ENCODE peak calls at places on chromosomes 16 and 17, in nine cellular contexts. One of them, this sample, is unnamed.

GRCh38 chr16:88309905-88310259 is 72.9 kb upstream of the ZNF469 start:
- DNase-seq in ascending aorta: no peak
- DNase-seq in IMR-90: no peak
- DNase-seq in sigmoid colon: no peak
- DNase-seq in fibroblast of pulmonary artery: no peak
- DNase-seq in astrocyte of the spinal cord: no peak
- DNase-seq in PC-3: peak; percentile 13
- DNase-seq in cardiac fibroblast: no peak
- DNase-seq in dorsolateral prefrontal cortex: no peak
- DNase-seq in this sample: no peak

GRCh38 chr16:54746596-54746995 is 184.1 kb upstream of the IRX5 start:
- DNase-seq in PC-3: no peak
- DNase-seq in IMR-90: no peak
- DNase-seq in fibroblast of pulmonary artery: no peak
- DNase-seq in ascending aorta: no peak
- DNase-seq in dorsolateral prefrontal cortex: no peak
- DNase-seq in sigmoid colon: no peak
- DNase-seq in cardiac fibroblast: no peak
- DNase-seq in astrocyte of the spinal cord: no peak
- DNase-seq in this sample: no peak

GRCh38 chr16:83040174-83040573 is 413.4 kb downstream of the CDH13 start:
- DNase-seq in sigmoid colon: no peak
- DNase-seq in cardiac fibroblast: peak; percentile 62
- DNase-seq in ascending aorta: no peak
- DNase-seq in astrocyte of the spinal cord: peak; percentile 61
- DNase-seq in fibroblast of pulmonary artery: peak; percentile 28
- DNase-seq in dorsolateral prefrontal cortex: no peak
- DNase-seq in PC-3: no peak
- DNase-seq in IMR-90: peak; percentile 81
- DNase-seq in this sample: peak; percentile 17

GRCh38 chr16:23155445-23156049 is 6.3 kb upstream of the USP31 start:
- DNase-seq in fibroblast of pulmonary artery: peak; percentile 29
- DNase-seq in PC-3: peak; percentile 37
- DNase-seq in ascending aorta: no peak
- DNase-seq in cardiac fibroblast: peak; percentile 28
- DNase-seq in dorsolateral prefrontal cortex: no peak
- DNase-seq in IMR-90: no peak
- DNase-seq in astrocyte of the spinal cord: no peak
- DNase-seq in sigmoid colon: no peak
- DNase-seq in this sample: peak; percentile 10

GRCh38 chr17:46879101-46879500 is 27.7 kb downstream of the WNT9B start:
- DNase-seq in ascending aorta: no peak
- DNase-seq in astrocyte of the spinal cord: no peak
- DNase-seq in sigmoid colon: no peak
- DNase-seq in fibroblast of pulmonary artery: no peak
- DNase-seq in cardiac fibroblast: no peak
- DNase-seq in PC-3: no peak
- DNase-seq in dorsolateral prefrontal cortex: no peak
- DNase-seq in IMR-90: no peak
- DNase-seq in this sample: no peak

GRCh38 chr16:89298826-89299225 is 81.3 kb downstream of the ZNF778 start:
- DNase-seq in PC-3: no peak
- DNase-seq in ascending aorta: no peak
- DNase-seq in cardiac fibroblast: no peak
- DNase-seq in IMR-90: no peak
- DNase-seq in sigmoid colon: no peak
- DNase-seq in fibroblast of pulmonary artery: no peak
- DNase-seq in dorsolateral prefrontal cortex: no peak
- DNase-seq in astrocyte of the spinal cord: no peak
- DNase-seq in this sample: no peak

GRCh38 chr17:28763804-28764266 is 20.0 kb downstream of the TRAF4 start:
- DNase-seq in PC-3: peak; percentile 85
- DNase-seq in sigmoid colon: peak; percentile 88
- DNase-seq in ascending aorta: peak; percentile 91
- DNase-seq in astrocyte of the spinal cord: peak; percentile 82
- DNase-seq in fibroblast of pulmonary artery: peak; percentile 85
- DNase-seq in cardiac fibroblast: peak; percentile 88
- DNase-seq in IMR-90: peak; percentile 74
- DNase-seq in dorsolateral prefrontal cortex: peak; percentile 71
- DNase-seq in this sample: peak; percentile 79

GRCh38 chr16:11407047-11407982 is 62.1 kb downstream of the RMI2 start:
- DNase-seq in sigmoid colon: peak; percentile 82
- DNase-seq in fibroblast of pulmonary artery: peak; percentile 85
- DNase-seq in cardiac fibroblast: peak; percentile 84
- DNase-seq in astrocyte of the spinal cord: peak; percentile 71
- DNase-seq in PC-3: peak; percentile 72
- DNase-seq in IMR-90: peak; percentile 77
- DNase-seq in dorsolateral prefrontal cortex: no peak
- DNase-seq in ascending aorta: peak; percentile 91
- DNase-seq in this sample: peak; percentile 67

GRCh38 chr17:49690256-49690655 is 12.4 kb upstream of the SPOP start:
- DNase-seq in cardiac fibroblast: no peak
- DNase-seq in fibroblast of pulmonary artery: no peak
- DNase-seq in IMR-90: no peak
- DNase-seq in astrocyte of the spinal cord: no peak
- DNase-seq in dorsolateral prefrontal cortex: no peak
- DNase-seq in ascending aorta: peak; percentile 56
- DNase-seq in PC-3: no peak
- DNase-seq in sigmoid colon: no peak
- DNase-seq in this sample: no peak

GRCh38 chr17:44585315-44585714 is 28.0 kb downstream of the FZD2 start:
- DNase-seq in cardiac fibroblast: no peak
- DNase-seq in astrocyte of the spinal cord: no peak
- DNase-seq in ascending aorta: no peak
- DNase-seq in fibroblast of pulmonary artery: no peak
- DNase-seq in PC-3: no peak
- DNase-seq in sigmoid colon: no peak
- DNase-seq in dorsolateral prefrontal cortex: no peak
- DNase-seq in IMR-90: no peak
- DNase-seq in this sample: no peak

GRCh38 chr17:44587339-44587738 is 30.1 kb downstream of the FZD2 start:
- DNase-seq in sigmoid colon: no peak
- DNase-seq in astrocyte of the spinal cord: peak; percentile 86
- DNase-seq in dorsolateral prefrontal cortex: no peak
- DNase-seq in IMR-90: peak; percentile 91
- DNase-seq in fibroblast of pulmonary artery: peak; percentile 93
- DNase-seq in cardiac fibroblast: peak; percentile 92
- DNase-seq in ascending aorta: peak; percentile 90
- DNase-seq in PC-3: peak; percentile 91
- DNase-seq in this sample: peak; percentile 94

GRCh38 chr17:44584498-44584897 is 27.2 kb downstream of the FZD2 start:
- DNase-seq in cardiac fibroblast: no peak
- DNase-seq in astrocyte of the spinal cord: no peak
- DNase-seq in ascending aorta: peak; percentile 88
- DNase-seq in fibroblast of pulmonary artery: no peak
- DNase-seq in dorsolateral prefrontal cortex: no peak
- DNase-seq in PC-3: no peak
- DNase-seq in sigmoid colon: no peak
- DNase-seq in IMR-90: no peak
- DNase-seq in this sample: no peak

GRCh38 chr17:44578947-44579346 is 21.7 kb downstream of the FZD2 start:
- DNase-seq in cardiac fibroblast: no peak
- DNase-seq in astrocyte of the spinal cord: no peak
- DNase-seq in ascending aorta: no peak
- DNase-seq in IMR-90: no peak
- DNase-seq in dorsolateral prefrontal cortex: no peak
- DNase-seq in PC-3: no peak
- DNase-seq in fibroblast of pulmonary artery: no peak
- DNase-seq in sigmoid colon: no peak
- DNase-seq in this sample: no peak

GRCh38 chr17:44581868-44582267 is 24.6 kb downstream of the FZD2 start:
- DNase-seq in astrocyte of the spinal cord: no peak
- DNase-seq in cardiac fibroblast: peak; percentile 32
- DNase-seq in dorsolateral prefrontal cortex: no peak
- DNase-seq in PC-3: peak; percentile 60
- DNase-seq in fibroblast of pulmonary artery: no peak
- DNase-seq in IMR-90: no peak
- DNase-seq in sigmoid colon: no peak
- DNase-seq in ascending aorta: no peak
- DNase-seq in this sample: no peak
- TF ChIP-seq CTCF in astrocyte of the spinal cord: peak; percentile 38
- TF ChIP-seq CTCF in cardiac fibroblast: peak; percentile 33
- TF ChIP-seq CTCF in dorsolateral prefrontal cortex: no peak
- TF ChIP-seq CTCF in PC-3: peak; percentile 61
- TF ChIP-seq CTCF in fibroblast of pulmonary artery: peak; percentile 31
- TF ChIP-seq CTCF in IMR-90: peak; percentile 41
- TF ChIP-seq CTCF in sigmoid colon: no peak
- TF ChIP-seq CTCF in ascending aorta: no peak
- TF ChIP-seq CTCF in this sample: peak; percentile 32

DNA sequence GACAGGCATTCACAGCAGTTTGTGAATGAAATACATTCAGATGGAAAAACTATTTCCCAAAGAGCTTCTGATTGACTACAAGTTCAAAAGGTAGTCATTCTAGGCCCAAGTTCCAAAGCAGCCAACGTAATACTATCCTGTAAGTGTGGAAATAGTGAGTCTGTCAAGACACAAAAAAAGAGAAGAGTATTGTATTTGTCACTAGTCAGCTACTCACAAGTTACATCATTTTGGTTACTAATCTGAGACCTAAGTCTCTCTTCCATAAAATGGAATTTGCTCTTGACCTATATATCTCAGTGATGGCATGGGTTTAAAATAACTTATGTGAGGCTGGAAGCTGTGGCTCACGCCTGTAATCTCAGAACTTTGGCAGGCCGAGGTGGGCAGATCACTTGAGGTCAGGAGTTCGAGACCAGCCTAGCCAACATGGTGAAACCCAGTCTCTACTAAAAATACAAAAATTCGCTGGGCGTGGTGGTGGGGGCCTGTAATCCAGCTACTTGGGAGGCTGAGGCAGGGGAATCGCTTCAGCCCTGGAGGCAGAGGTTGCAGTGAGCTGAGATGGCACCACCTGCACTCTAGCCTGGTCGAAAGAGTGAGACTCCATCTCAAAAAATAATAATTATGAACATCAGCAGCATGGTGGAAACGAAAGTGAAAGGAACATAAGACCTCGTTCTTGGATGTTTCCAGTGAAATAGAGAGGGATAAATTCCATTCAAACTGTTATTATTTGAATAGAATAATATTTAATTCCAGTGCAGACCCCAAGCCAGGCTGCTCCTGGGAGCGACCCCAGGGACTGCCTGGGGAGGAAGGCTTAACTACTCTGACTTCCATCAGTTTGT is 2.9 kb downstream of the CMC2 start:
- DNase-seq in IMR-90: peak; percentile 47
- DNase-seq in cardiac fibroblast: peak; percentile 71
- DNase-seq in fibroblast of pulmonary artery: peak; percentile 42
- DNase-seq in sigmoid colon: no peak
- DNase-seq in PC-3: no peak
- DNase-seq in ascending aorta: no peak
- DNase-seq in astrocyte of the spinal cord: no peak
- DNase-seq in dorsolateral prefrontal cortex: no peak
- DNase-seq in this sample: peak; percentile 33
- H3K4me3 ChIP-seq in IMR-90: peak overlapping the region; percentile 13
- H3K4me3 ChIP-seq in cardiac fibroblast: no peak overlapping the region
- H3K4me3 ChIP-seq in fibroblast of pulmonary artery: peak overlapping the region; percentile 24
- H3K4me3 ChIP-seq in sigmoid colon: peak overlapping the region; percentile 24
- H3K4me3 ChIP-seq in PC-3: peak overlapping the region; percentile 99
- H3K4me3 ChIP-seq in ascending aorta: peak overlapping the region; percentile 26
- H3K4me3 ChIP-seq in astrocyte of the spinal cord: no peak overlapping the region
- H3K4me3 ChIP-seq in dorsolateral prefrontal cortex: peak overlapping the region; percentile 99
- H3K4me3 ChIP-seq in this sample: peak overlapping the region; percentile 35

DNA sequence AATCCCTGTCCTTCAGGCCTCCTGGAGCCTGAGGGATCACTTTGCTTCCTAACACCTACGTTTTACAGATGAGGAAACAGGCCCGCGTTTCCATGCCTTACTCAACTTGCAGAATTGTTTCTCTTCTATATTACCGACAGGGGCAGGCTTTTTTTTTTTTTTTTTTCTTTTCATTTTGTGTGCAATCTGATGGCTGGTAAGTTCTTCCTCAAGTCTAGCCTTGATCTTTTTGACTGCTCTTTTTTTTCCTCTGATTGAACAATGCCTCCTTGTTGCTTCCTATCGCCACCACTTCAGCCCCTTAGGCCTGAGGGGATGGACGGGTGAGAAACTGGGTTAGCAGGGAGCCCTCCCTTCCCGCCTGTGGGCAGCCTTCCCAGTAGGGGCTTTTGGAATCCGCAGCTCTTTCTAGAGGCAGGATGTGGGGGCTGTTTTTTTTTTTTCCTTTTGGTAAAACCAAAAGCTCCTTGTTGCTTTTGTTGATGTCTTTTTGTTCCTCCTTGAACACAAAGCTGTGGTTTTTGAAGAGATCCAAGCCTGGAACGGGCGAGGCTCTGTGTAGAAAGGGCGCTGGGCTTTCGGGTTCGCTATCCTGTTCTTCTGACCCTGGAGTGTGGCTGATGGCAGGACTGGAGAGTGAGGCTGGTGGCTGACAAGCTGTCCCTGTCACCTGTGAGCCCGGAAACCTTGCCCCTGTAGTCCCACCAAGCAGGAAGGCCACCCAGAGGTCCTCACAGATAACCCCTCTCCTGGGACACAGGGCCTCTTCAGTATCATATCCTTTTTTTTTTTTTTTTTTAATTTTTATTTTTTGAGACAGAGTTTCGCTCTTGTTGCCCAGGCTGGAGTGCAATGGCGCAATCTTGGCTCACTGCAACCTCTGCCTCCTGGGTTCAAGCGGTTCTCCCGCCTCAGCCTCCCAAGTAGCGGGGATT is 14.0 kb downstream of the LASP1 start:
- DNase-seq in PC-3: no peak
- DNase-seq in astrocyte of the spinal cord: peak; percentile 46
- DNase-seq in IMR-90: no peak
- DNase-seq in sigmoid colon: no peak
- DNase-seq in cardiac fibroblast: peak; percentile 54
- DNase-seq in dorsolateral prefrontal cortex: no peak
- DNase-seq in ascending aorta: no peak
- DNase-seq in fibroblast of pulmonary artery: peak; percentile 46
- DNase-seq in this sample: no peak
- TF ChIP-seq CTCF in PC-3: no peak
- TF ChIP-seq CTCF in astrocyte of the spinal cord: peak; percentile 13
- TF ChIP-seq CTCF in IMR-90: no peak
- TF ChIP-seq CTCF in sigmoid colon: no peak
- TF ChIP-seq CTCF in cardiac fibroblast: peak; percentile 21
- TF ChIP-seq CTCF in dorsolateral prefrontal cortex: peak; percentile 16
- TF ChIP-seq CTCF in ascending aorta: no peak
- TF ChIP-seq CTCF in fibroblast of pulmonary artery: peak; percentile 11
- TF ChIP-seq CTCF in this sample: peak; percentile 8

DNA sequence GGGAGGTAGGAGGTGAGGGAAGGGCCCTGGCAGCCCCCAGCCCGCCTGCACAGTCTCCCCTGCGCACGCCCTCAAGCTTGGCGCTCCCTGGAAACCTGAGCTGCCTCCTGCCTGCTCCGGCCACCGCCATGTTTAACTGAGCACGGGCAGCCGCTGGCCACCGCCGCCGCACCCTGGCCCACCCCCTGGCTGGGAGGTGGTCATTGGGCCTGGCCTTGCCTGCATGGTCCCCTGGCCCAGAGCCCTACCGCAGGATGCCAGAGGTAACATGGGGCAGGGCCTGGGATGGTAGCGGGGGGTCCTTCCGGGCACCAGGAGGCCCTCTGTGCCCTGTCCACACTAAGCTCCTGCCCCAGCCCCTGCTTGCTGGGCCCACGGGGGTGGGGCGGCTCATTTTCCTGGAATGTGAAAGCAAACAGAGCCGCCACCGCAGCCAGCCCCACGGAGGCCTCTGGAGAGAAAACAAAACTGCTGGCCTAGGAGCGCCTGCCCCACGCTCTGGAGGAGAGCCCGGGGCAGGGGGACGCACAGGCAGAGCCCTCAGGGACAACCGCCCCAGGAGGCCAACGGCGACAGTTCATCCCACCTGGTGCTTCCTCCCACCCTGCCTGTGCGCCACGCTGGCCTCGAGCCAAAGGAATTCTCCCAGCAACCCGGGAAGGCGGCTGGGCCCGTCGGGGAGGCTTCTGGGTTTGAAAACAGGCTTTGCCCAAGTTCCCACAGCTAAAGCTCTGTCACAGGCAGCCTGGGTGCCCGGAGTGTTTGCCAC is 8.9 kb downstream of the NHERF2 start:
- DNase-seq in dorsolateral prefrontal cortex: no peak
- DNase-seq in PC-3: peak; percentile 80
- DNase-seq in ascending aorta: peak; percentile 85
- DNase-seq in fibroblast of pulmonary artery: peak; percentile 65
- DNase-seq in IMR-90: peak; percentile 77
- DNase-seq in sigmoid colon: peak; percentile 84
- DNase-seq in astrocyte of the spinal cord: peak; percentile 93
- DNase-seq in cardiac fibroblast: peak; percentile 88
- DNase-seq in this sample: peak; percentile 86
- H3K4me3 ChIP-seq in dorsolateral prefrontal cortex: peak overlapping the region; percentile 51
- H3K4me3 ChIP-seq in PC-3: peak overlapping the region; percentile 63
- H3K4me3 ChIP-seq in ascending aorta: peak overlapping the region; percentile 47
- H3K4me3 ChIP-seq in fibroblast of pulmonary artery: no peak overlapping the region
- H3K4me3 ChIP-seq in IMR-90: no peak overlapping the region
- H3K4me3 ChIP-seq in sigmoid colon: peak overlapping the region; percentile 30
- H3K4me3 ChIP-seq in astrocyte of the spinal cord: no peak overlapping the region
- H3K4me3 ChIP-seq in cardiac fibroblast: no peak overlapping the region
- H3K4me3 ChIP-seq in this sample: peak overlapping the region; percentile 39